ENCODE peak calls at places on chromosomes 1 and 21, in six cellular contexts. W, Z, R, N, L and T are unnamed samples.

GRCh38 chr1:54121482-54122130 is 31.2 kb downstream of the CDCP2 start:
- DNase-seq in W (peak; percentile 62), Z (peak; percentile 78), R (peak; percentile 49), N (peak; percentile 93), L (peak; percentile 75), T (peak; percentile 38)

GRCh38 chr1:210910020-210910575 is 223.8 kb downstream of the KCNH1 start:
- DNase-seq in W (no peak), Z (no peak), R (no peak), N (no peak), L (no peak), T (no peak)

GRCh38 chr1:151972533-151973270 is 21.0 kb downstream of the S100A10 start:
- DNase-seq in W (peak; percentile 78), Z (peak; percentile 79), R (no peak), N (no peak), L (peak; percentile 81), T (no peak)

GRCh38 chr1:119556423-119556822 is 49.4 kb downstream of the HSD3B1 start:
- DNase-seq in W (no peak), Z (no peak), R (no peak), N (no peak), L (no peak), T (no peak)

GRCh38 chr1:14822996-14823395 is 224.5 kb downstream of the KAZN start:
- DNase-seq in W (no peak), Z (no peak), R (no peak), N (no peak), L (no peak), T (no peak)

GRCh38 chr1:93015590-93015989 is 54.3 kb upstream of the DIPK1A start:
- DNase-seq in W (no peak), Z (no peak), R (no peak), N (no peak), L (peak; percentile 3), T (no peak)

GRCh38 chr1:225688345-225688744 is 35.4 kb upstream of the ENAH start:
- DNase-seq in W (no peak), Z (no peak), R (no peak), N (no peak), L (no peak), T (no peak)

GRCh38 chr1:3295846-3296245 is 158.6 kb upstream of the ARHGEF16 start:
- DNase-seq in W (no peak), Z (no peak), R (no peak), N (no peak), L (no peak), T (no peak)

GRCh38 chr1:209989525-209989924 is 51.5 kb downstream of the SYT14 start:
- DNase-seq in W (peak; percentile 2), Z (no peak), R (no peak), N (no peak), L (no peak), T (no peak)

GRCh38 chr1:1146026-1146425 is 27.7 kb upstream of the TTLL10 start:
- DNase-seq in W (no peak), Z (no peak), R (no peak), N (no peak), L (no peak), T (no peak)

GRCh38 chr1:1144122-1144842 is 28.4 kb upstream of the C1orf159 start:
- DNase-seq in W (no peak), Z (no peak), R (no peak), N (peak; percentile 91), L (no peak), T (no peak)

GRCh38 chr1:1143636-1144035 is 27.7 kb upstream of the C1orf159 start:
- DNase-seq in W (no peak), Z (no peak), R (no peak), N (no peak), L (no peak), T (no peak)

GRCh38 chr1:1145547-1145914 is 28.1 kb upstream of the TTLL10 start:
- DNase-seq in W (no peak), Z (no peak), R (no peak), N (no peak), L (no peak), T (no peak)

DNA sequence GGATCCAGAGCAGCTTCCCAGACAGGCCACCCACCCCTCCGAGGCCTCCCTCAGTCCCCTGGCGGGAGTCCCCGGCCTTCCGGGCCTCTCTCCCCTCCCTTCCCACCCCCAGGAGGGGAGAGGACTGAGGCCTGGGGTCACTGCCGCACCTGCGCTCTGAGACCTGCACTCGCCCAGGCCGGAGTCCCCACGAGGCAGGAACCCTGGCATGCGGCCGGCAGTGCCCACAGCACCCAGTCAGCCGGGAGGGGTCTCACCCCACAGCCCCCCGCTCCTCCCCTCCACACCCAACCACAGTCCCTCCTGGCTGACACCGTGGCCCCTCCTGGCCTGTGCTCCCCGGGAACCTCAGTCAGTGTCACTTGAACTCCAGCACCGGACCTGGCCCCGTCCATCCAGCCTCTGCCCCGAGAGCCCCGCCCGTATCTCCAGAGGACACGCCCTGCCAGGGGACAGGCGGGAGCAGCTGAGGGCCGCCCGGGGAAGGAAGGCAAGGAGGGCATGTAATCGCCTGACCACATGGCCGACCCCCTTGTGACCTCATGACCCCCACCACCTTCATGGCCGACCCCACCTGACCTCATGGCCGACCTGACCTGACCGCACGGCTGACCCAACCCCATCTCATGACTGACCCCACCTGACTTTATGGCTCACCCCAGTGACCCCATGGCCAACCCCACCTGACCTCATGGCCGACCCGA is 28.7 kb upstream of the TTLL10 start:
- DNase-seq in W (no peak), Z (no peak), R (no peak), N (no peak), L (no peak), T (no peak)
- H3K4me3 ChIP-seq in W (no peak overlapping the region), Z (no peak overlapping the region), R (no peak overlapping the region), N (no peak overlapping the region), L (no peak overlapping the region), T (no peak overlapping the region)

GRCh38 chr21:38631171-38631570 is 132.9 kb upstream of the ERG start:
- DNase-seq in W (no peak), Z (peak; percentile 56), R (no peak), N (no peak), L (no peak), T (peak; percentile 51)
- H3K4me3 ChIP-seq in W (no peak overlapping the region), Z (no peak overlapping the region), R (no peak overlapping the region), N (no peak overlapping the region), L (no peak overlapping the region), T (no peak overlapping the region)

GRCh38 chr1:163197022-163197421 is 5.7 kb downstream of the RGS5 start:
- DNase-seq in W (no peak), Z (no peak), R (no peak), N (no peak), L (no peak), T (no peak)

GRCh38 chr1:163203561-163203960 is 845 bp upstream of the RGS5 start:
- DNase-seq in W (no peak), Z (no peak), R (no peak), N (no peak), L (no peak), T (no peak)

GRCh38 chr1:163201906-163202305 is 810 bp downstream of the RGS5 start:
- DNase-seq in W (no peak), Z (no peak), R (no peak), N (no peak), L (no peak), T (no peak)

GRCh38 chr1:163205513-163205912 is 2.8 kb upstream of the RGS5 start:
- DNase-seq in W (no peak), Z (peak; percentile 14), R (no peak), N (no peak), L (no peak), T (no peak)

GRCh38 chr1:163202833-163203451 is at the start of gene RGS5:
- DNase-seq in W (peak; percentile 53), Z (peak; percentile 3), R (no peak), N (no peak), L (no peak), T (no peak)
- H3K4me3 ChIP-seq in W (no peak within 1 kb of the TSS), Z (no peak within 1 kb of the TSS), R (no peak within 1 kb of the TSS), N (peak within 1 kb of the TSS; percentile 15), L (no peak within 1 kb of the TSS), T (no peak within 1 kb of the TSS)

DNA sequence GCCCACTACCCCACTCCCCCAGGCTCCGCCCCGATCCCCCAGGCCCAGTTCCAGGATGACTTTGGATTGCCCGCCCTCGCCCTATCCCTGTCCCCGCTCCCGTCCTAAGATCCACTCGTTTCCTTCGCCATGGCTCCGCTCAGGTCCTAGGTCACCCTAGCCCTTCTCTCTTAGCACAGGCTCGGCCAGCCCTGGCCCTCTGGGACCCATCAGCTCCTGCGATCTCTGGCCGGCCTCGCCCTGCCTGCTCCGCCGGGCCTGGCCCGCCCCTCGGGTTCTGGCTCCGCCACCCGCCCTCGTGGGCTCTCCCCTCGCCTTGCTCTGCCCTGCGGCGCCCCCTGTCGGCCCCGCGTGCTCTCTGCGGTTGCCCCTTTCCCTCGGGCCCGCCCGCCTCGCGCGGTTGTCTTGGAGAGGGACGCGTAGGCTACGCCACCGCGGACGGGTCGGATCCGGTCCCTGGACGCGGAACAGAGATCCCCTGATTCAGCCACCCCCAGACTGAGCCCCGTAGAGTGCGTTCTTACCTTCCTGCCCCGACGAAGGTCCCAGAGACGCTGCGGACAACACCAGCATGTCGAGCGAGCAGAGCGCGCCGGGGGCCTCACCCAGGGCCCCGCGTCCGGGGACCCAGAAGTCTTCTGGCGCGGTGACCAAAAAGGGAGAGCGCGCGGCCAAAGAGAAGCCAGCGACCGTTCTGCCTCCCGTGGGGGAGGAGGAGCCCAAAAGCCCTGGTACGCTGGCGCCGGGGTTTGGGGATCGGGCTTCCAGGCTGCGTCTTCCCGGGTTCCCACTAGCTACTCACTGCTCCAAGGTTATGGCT is at the start of gene LRRC71:
- DNase-seq in W (peak; percentile 26), Z (peak; percentile 56), R (peak; percentile 68), N (peak; percentile 94), L (peak; percentile 65), T (no peak)
- H3K4me3 ChIP-seq in W (peak within 1 kb of the TSS; percentile 14), Z (peak within 1 kb of the TSS; percentile 33), R (no peak within 1 kb of the TSS), N (no peak within 1 kb of the TSS), L (no peak within 1 kb of the TSS), T (peak within 1 kb of the TSS; percentile 32)

GRCh38 chr1:16153110-16153998 is 2.5 kb downstream of the EPHA2 start:
- DNase-seq in W (no peak), Z (no peak), R (no peak), N (no peak), L (no peak), T (no peak)

GRCh38 chr1:16155537-16156410 is at the start of gene EPHA2:
- DNase-seq in W (peak; percentile 65), Z (peak; percentile 80), R (peak; percentile 89), N (peak; percentile 97), L (peak; percentile 94), T (no peak)

GRCh38 chr1:16151985-16152384 is 3.9 kb downstream of the EPHA2 start:
- DNase-seq in W (no peak), Z (no peak), R (no peak), N (no peak), L (no peak), T (no peak)

GRCh38 chr1:16152521-16153087 is 3.3 kb downstream of the EPHA2 start:
- DNase-seq in W (no peak), Z (no peak), R (no peak), N (peak; percentile 88), L (no peak), T (no peak)

GRCh38 chr1:16153999-16154673 is 1.7 kb downstream of the EPHA2 start:
- DNase-seq in W (no peak), Z (no peak), R (no peak), N (peak; percentile 82), L (no peak), T (no peak)
- H3K4me3 ChIP-seq in W (peak overlapping the region; percentile 93), Z (peak overlapping the region; percentile 91), R (peak overlapping the region; percentile 89), N (peak overlapping the region; percentile 76), L (peak overlapping the region; percentile 91), T (peak overlapping the region; percentile 79)